ENCODE peak calls at places on chromosomes 2 and 18, in five cellular contexts. One of them, this sample, is unnamed.

GRCh38 chr2:134086594-134087219 is 167.2 kb upstream of the MGAT5 start:
- DNase-seq in activated T-helper 1 cell treated with Interleukin-2 at 50 U/mL for 16 hours: no peak
- DNase-seq in foreskin fibroblast: no peak
- DNase-seq in stimulated activated CD4-positive, alpha-beta T cell treated with anti-CD3 and anti-CD28 coated beads, TNF-alpha, amount 100 ng/mL, for 1 hour: no peak
- DNase-seq in stromal cell of bone marrow: no peak
- DNase-seq in this sample: no peak

GRCh38 chr18:76328145-76328544 is 166.9 kb downstream of the ZNF516 start:
- DNase-seq in stromal cell of bone marrow: no peak
- DNase-seq in activated T-helper 1 cell treated with Interleukin-2 at 50 U/mL for 16 hours: no peak
- DNase-seq in stimulated activated CD4-positive, alpha-beta T cell treated with anti-CD3 and anti-CD28 coated beads, TNF-alpha, amount 100 ng/mL, for 1 hour: no peak
- DNase-seq in foreskin fibroblast: no peak
- DNase-seq in this sample: no peak

GRCh38 chr2:45652090-45653050 is 895 bp downstream of the PRKCE start:
- DNase-seq in stimulated activated CD4-positive, alpha-beta T cell treated with anti-CD3 and anti-CD28 coated beads, TNF-alpha, amount 100 ng/mL, for 1 hour: no peak
- DNase-seq in foreskin fibroblast: peak; percentile 42
- DNase-seq in stromal cell of bone marrow: no peak
- DNase-seq in activated T-helper 1 cell treated with Interleukin-2 at 50 U/mL for 16 hours: no peak
- DNase-seq in this sample: no peak

GRCh38 chr2:239339726-239340654 is 60.8 kb downstream of the HDAC4 start:
- DNase-seq in activated T-helper 1 cell treated with Interleukin-2 at 50 U/mL for 16 hours: no peak
- DNase-seq in foreskin fibroblast: no peak
- DNase-seq in stimulated activated CD4-positive, alpha-beta T cell treated with anti-CD3 and anti-CD28 coated beads, TNF-alpha, amount 100 ng/mL, for 1 hour: no peak
- DNase-seq in stromal cell of bone marrow: no peak
- DNase-seq in this sample: no peak

GRCh38 chr18:55334875-55335274 is 253.1 kb downstream of the TCF4 start:
- DNase-seq in stimulated activated CD4-positive, alpha-beta T cell treated with anti-CD3 and anti-CD28 coated beads, TNF-alpha, amount 100 ng/mL, for 1 hour: no peak
- DNase-seq in foreskin fibroblast: no peak
- DNase-seq in stromal cell of bone marrow: no peak
- DNase-seq in activated T-helper 1 cell treated with Interleukin-2 at 50 U/mL for 16 hours: no peak
- DNase-seq in this sample: no peak

GRCh38 chr2:132583666-132584360 is 86.2 kb downstream of the LYPD1 start:
- DNase-seq in stromal cell of bone marrow: no peak
- DNase-seq in activated T-helper 1 cell treated with Interleukin-2 at 50 U/mL for 16 hours: no peak
- DNase-seq in stimulated activated CD4-positive, alpha-beta T cell treated with anti-CD3 and anti-CD28 coated beads, TNF-alpha, amount 100 ng/mL, for 1 hour: no peak
- DNase-seq in foreskin fibroblast: no peak
- DNase-seq in this sample: no peak

GRCh38 chr2:45849491-45850283 is 198.2 kb downstream of the PRKCE start:
- DNase-seq in stimulated activated CD4-positive, alpha-beta T cell treated with anti-CD3 and anti-CD28 coated beads, TNF-alpha, amount 100 ng/mL, for 1 hour: no peak
- DNase-seq in foreskin fibroblast: peak; percentile 85
- DNase-seq in activated T-helper 1 cell treated with Interleukin-2 at 50 U/mL for 16 hours: no peak
- DNase-seq in stromal cell of bone marrow: peak; percentile 61
- DNase-seq in this sample: no peak

GRCh38 chr2:25567406-25567805 is 106.0 kb downstream of the DTNB start:
- DNase-seq in activated T-helper 1 cell treated with Interleukin-2 at 50 U/mL for 16 hours: no peak
- DNase-seq in stromal cell of bone marrow: peak; percentile 41
- DNase-seq in stimulated activated CD4-positive, alpha-beta T cell treated with anti-CD3 and anti-CD28 coated beads, TNF-alpha, amount 100 ng/mL, for 1 hour: no peak
- DNase-seq in foreskin fibroblast: peak; percentile 32
- DNase-seq in this sample: no peak

GRCh38 chr2:168801961-168802824 is at the start of gene NOSTRIN:
- DNase-seq in stromal cell of bone marrow: peak; percentile 21
- DNase-seq in foreskin fibroblast: no peak
- DNase-seq in activated T-helper 1 cell treated with Interleukin-2 at 50 U/mL for 16 hours: no peak
- DNase-seq in stimulated activated CD4-positive, alpha-beta T cell treated with anti-CD3 and anti-CD28 coated beads, TNF-alpha, amount 100 ng/mL, for 1 hour: no peak
- DNase-seq in this sample: no peak

GRCh38 chr2:131027566-131028528 is 65.4 kb downstream of the FAM168B start:
- DNase-seq in activated T-helper 1 cell treated with Interleukin-2 at 50 U/mL for 16 hours: no peak
- DNase-seq in stimulated activated CD4-positive, alpha-beta T cell treated with anti-CD3 and anti-CD28 coated beads, TNF-alpha, amount 100 ng/mL, for 1 hour: no peak
- DNase-seq in foreskin fibroblast: no peak
- DNase-seq in stromal cell of bone marrow: no peak
- DNase-seq in this sample: no peak

GRCh38 chr2:170405326-170405725 is 227.4 kb downstream of the MYO3B start:
- DNase-seq in foreskin fibroblast: no peak
- DNase-seq in activated T-helper 1 cell treated with Interleukin-2 at 50 U/mL for 16 hours: no peak
- DNase-seq in stromal cell of bone marrow: no peak
- DNase-seq in stimulated activated CD4-positive, alpha-beta T cell treated with anti-CD3 and anti-CD28 coated beads, TNF-alpha, amount 100 ng/mL, for 1 hour: no peak
- DNase-seq in this sample: no peak

GRCh38 chr2:23425886-23426283 is 40.9 kb downstream of the KLHL29 start:
- DNase-seq in stimulated activated CD4-positive, alpha-beta T cell treated with anti-CD3 and anti-CD28 coated beads, TNF-alpha, amount 100 ng/mL, for 1 hour: no peak
- DNase-seq in foreskin fibroblast: no peak
- DNase-seq in stromal cell of bone marrow: no peak
- DNase-seq in activated T-helper 1 cell treated with Interleukin-2 at 50 U/mL for 16 hours: no peak
- DNase-seq in this sample: no peak

GRCh38 chr2:54595161-54595803 is 128.2 kb upstream of the EML6 start:
- DNase-seq in stimulated activated CD4-positive, alpha-beta T cell treated with anti-CD3 and anti-CD28 coated beads, TNF-alpha, amount 100 ng/mL, for 1 hour: no peak
- DNase-seq in activated T-helper 1 cell treated with Interleukin-2 at 50 U/mL for 16 hours: no peak
- DNase-seq in stromal cell of bone marrow: no peak
- DNase-seq in foreskin fibroblast: no peak
- DNase-seq in this sample: no peak

GRCh38 chr2:118386636-118387302 is 298.5 kb downstream of the INSIG2 start:
- DNase-seq in activated T-helper 1 cell treated with Interleukin-2 at 50 U/mL for 16 hours: no peak
- DNase-seq in stromal cell of bone marrow: peak; percentile 62
- DNase-seq in foreskin fibroblast: peak; percentile 89
- DNase-seq in stimulated activated CD4-positive, alpha-beta T cell treated with anti-CD3 and anti-CD28 coated beads, TNF-alpha, amount 100 ng/mL, for 1 hour: no peak
- DNase-seq in this sample: no peak

GRCh38 chr2:240934701-240935100 is 28.6 kb downstream of the CROCC2 start:
- DNase-seq in foreskin fibroblast: no peak
- DNase-seq in stromal cell of bone marrow: no peak
- DNase-seq in stimulated activated CD4-positive, alpha-beta T cell treated with anti-CD3 and anti-CD28 coated beads, TNF-alpha, amount 100 ng/mL, for 1 hour: no peak
- DNase-seq in activated T-helper 1 cell treated with Interleukin-2 at 50 U/mL for 16 hours: no peak
- DNase-seq in this sample: no peak

GRCh38 chr2:201966691-201967388 is 66.8 kb upstream of the FZD7 start:
- DNase-seq in foreskin fibroblast: no peak
- DNase-seq in stimulated activated CD4-positive, alpha-beta T cell treated with anti-CD3 and anti-CD28 coated beads, TNF-alpha, amount 100 ng/mL, for 1 hour: no peak
- DNase-seq in activated T-helper 1 cell treated with Interleukin-2 at 50 U/mL for 16 hours: no peak
- DNase-seq in stromal cell of bone marrow: no peak
- DNase-seq in this sample: no peak

GRCh38 chr2:23826079-23826478 is 100.8 kb downstream of the ATAD2B start:
- DNase-seq in activated T-helper 1 cell treated with Interleukin-2 at 50 U/mL for 16 hours: no peak
- DNase-seq in stromal cell of bone marrow: peak; percentile 5
- DNase-seq in foreskin fibroblast: no peak
- DNase-seq in stimulated activated CD4-positive, alpha-beta T cell treated with anti-CD3 and anti-CD28 coated beads, TNF-alpha, amount 100 ng/mL, for 1 hour: no peak
- DNase-seq in this sample: no peak

GRCh38 chr18:9017900-9018217 is 84.6 kb upstream of the NDUFV2 start:
- DNase-seq in stimulated activated CD4-positive, alpha-beta T cell treated with anti-CD3 and anti-CD28 coated beads, TNF-alpha, amount 100 ng/mL, for 1 hour: no peak
- DNase-seq in activated T-helper 1 cell treated with Interleukin-2 at 50 U/mL for 16 hours: no peak
- DNase-seq in foreskin fibroblast: peak; percentile 85
- DNase-seq in stromal cell of bone marrow: peak; percentile 82
- DNase-seq in this sample: no peak

GRCh38 chr2:210762604-210763588 is 206.5 kb downstream of the CPS1 start:
- DNase-seq in foreskin fibroblast: no peak
- DNase-seq in activated T-helper 1 cell treated with Interleukin-2 at 50 U/mL for 16 hours: no peak
- DNase-seq in stimulated activated CD4-positive, alpha-beta T cell treated with anti-CD3 and anti-CD28 coated beads, TNF-alpha, amount 100 ng/mL, for 1 hour: no peak
- DNase-seq in stromal cell of bone marrow: no peak
- DNase-seq in this sample: peak; percentile 63

GRCh38 chr18:59823611-59824195 is 76.1 kb upstream of the PMAIP1 start:
- DNase-seq in foreskin fibroblast: peak; percentile 76
- DNase-seq in stimulated activated CD4-positive, alpha-beta T cell treated with anti-CD3 and anti-CD28 coated beads, TNF-alpha, amount 100 ng/mL, for 1 hour: no peak
- DNase-seq in activated T-helper 1 cell treated with Interleukin-2 at 50 U/mL for 16 hours: no peak
- DNase-seq in stromal cell of bone marrow: peak; percentile 72
- DNase-seq in this sample: peak; percentile 65

GRCh38 chr2:54907663-54908062 is 142.6 kb downstream of the RTN4 start:
- DNase-seq in stimulated activated CD4-positive, alpha-beta T cell treated with anti-CD3 and anti-CD28 coated beads, TNF-alpha, amount 100 ng/mL, for 1 hour: no peak
- DNase-seq in stromal cell of bone marrow: no peak
- DNase-seq in activated T-helper 1 cell treated with Interleukin-2 at 50 U/mL for 16 hours: no peak
- DNase-seq in foreskin fibroblast: no peak
- DNase-seq in this sample: no peak

GRCh38 chr2:72570401-72570800 is 255.4 kb downstream of the EXOC6B start:
- DNase-seq in stimulated activated CD4-positive, alpha-beta T cell treated with anti-CD3 and anti-CD28 coated beads, TNF-alpha, amount 100 ng/mL, for 1 hour: no peak
- DNase-seq in activated T-helper 1 cell treated with Interleukin-2 at 50 U/mL for 16 hours: no peak
- DNase-seq in foreskin fibroblast: no peak
- DNase-seq in stromal cell of bone marrow: no peak
- DNase-seq in this sample: no peak

GRCh38 chr2:20093263-20094141 is 42.1 kb upstream of the LAPTM4A start:
- DNase-seq in foreskin fibroblast: peak; percentile 67
- DNase-seq in activated T-helper 1 cell treated with Interleukin-2 at 50 U/mL for 16 hours: no peak
- DNase-seq in stromal cell of bone marrow: peak; percentile 76
- DNase-seq in stimulated activated CD4-positive, alpha-beta T cell treated with anti-CD3 and anti-CD28 coated beads, TNF-alpha, amount 100 ng/mL, for 1 hour: no peak
- DNase-seq in this sample: peak; percentile 72

GRCh38 chr2:213036836-213037235 is 114.6 kb downstream of the IKZF2 start:
- DNase-seq in stromal cell of bone marrow: peak; percentile 21
- DNase-seq in activated T-helper 1 cell treated with Interleukin-2 at 50 U/mL for 16 hours: no peak
- DNase-seq in stimulated activated CD4-positive, alpha-beta T cell treated with anti-CD3 and anti-CD28 coated beads, TNF-alpha, amount 100 ng/mL, for 1 hour: no peak
- DNase-seq in foreskin fibroblast: peak; percentile 35
- DNase-seq in this sample: no peak

GRCh38 chr2:42834161-42834560 is 41.8 kb upstream of the HAAO start:
- DNase-seq in stimulated activated CD4-positive, alpha-beta T cell treated with anti-CD3 and anti-CD28 coated beads, TNF-alpha, amount 100 ng/mL, for 1 hour: no peak
- DNase-seq in stromal cell of bone marrow: no peak
- DNase-seq in foreskin fibroblast: no peak
- DNase-seq in activated T-helper 1 cell treated with Interleukin-2 at 50 U/mL for 16 hours: no peak
- DNase-seq in this sample: no peak

GRCh38 chr2:36800381-36800780 is 103.9 kb downstream of the VIT start:
- DNase-seq in stimulated activated CD4-positive, alpha-beta T cell treated with anti-CD3 and anti-CD28 coated beads, TNF-alpha, amount 100 ng/mL, for 1 hour: no peak
- DNase-seq in stromal cell of bone marrow: no peak
- DNase-seq in activated T-helper 1 cell treated with Interleukin-2 at 50 U/mL for 16 hours: no peak
- DNase-seq in foreskin fibroblast: no peak
- DNase-seq in this sample: no peak

GRCh38 chr2:229825476-229825875 is 96.3 kb downstream of the TRIP12 start:
- DNase-seq in foreskin fibroblast: no peak
- DNase-seq in stimulated activated CD4-positive, alpha-beta T cell treated with anti-CD3 and anti-CD28 coated beads, TNF-alpha, amount 100 ng/mL, for 1 hour: no peak
- DNase-seq in activated T-helper 1 cell treated with Interleukin-2 at 50 U/mL for 16 hours: no peak
- DNase-seq in stromal cell of bone marrow: no peak
- DNase-seq in this sample: no peak

GRCh38 chr2:64329848-64330247 is 124.1 kb upstream of the LGALSL start:
- DNase-seq in stromal cell of bone marrow: peak; percentile 36
- DNase-seq in foreskin fibroblast: peak; percentile 18
- DNase-seq in activated T-helper 1 cell treated with Interleukin-2 at 50 U/mL for 16 hours: no peak
- DNase-seq in stimulated activated CD4-positive, alpha-beta T cell treated with anti-CD3 and anti-CD28 coated beads, TNF-alpha, amount 100 ng/mL, for 1 hour: no peak
- DNase-seq in this sample: no peak

GRCh38 chr2:217723078-217723477 is 279.7 kb downstream of the TNS1 start:
- DNase-seq in foreskin fibroblast: peak; percentile 68
- DNase-seq in stromal cell of bone marrow: peak; percentile 64
- DNase-seq in stimulated activated CD4-positive, alpha-beta T cell treated with anti-CD3 and anti-CD28 coated beads, TNF-alpha, amount 100 ng/mL, for 1 hour: no peak
- DNase-seq in activated T-helper 1 cell treated with Interleukin-2 at 50 U/mL for 16 hours: no peak
- DNase-seq in this sample: no peak

GRCh38 chr18:61893971-61894750 is 1.4 kb upstream of the RNF152 start:
- DNase-seq in stromal cell of bone marrow: peak; percentile 57
- DNase-seq in foreskin fibroblast: peak; percentile 80
- DNase-seq in stimulated activated CD4-positive, alpha-beta T cell treated with anti-CD3 and anti-CD28 coated beads, TNF-alpha, amount 100 ng/mL, for 1 hour: peak; percentile 65
- DNase-seq in activated T-helper 1 cell treated with Interleukin-2 at 50 U/mL for 16 hours: peak; percentile 40
- DNase-seq in this sample: no peak

GRCh38 chr18:50006470-50007046 is 188.4 kb downstream of the MYO5B start:
- DNase-seq in stimulated activated CD4-positive, alpha-beta T cell treated with anti-CD3 and anti-CD28 coated beads, TNF-alpha, amount 100 ng/mL, for 1 hour: no peak
- DNase-seq in activated T-helper 1 cell treated with Interleukin-2 at 50 U/mL for 16 hours: no peak
- DNase-seq in stromal cell of bone marrow: no peak
- DNase-seq in foreskin fibroblast: no peak
- DNase-seq in this sample: no peak

GRCh38 chr18:31487251-31488015 is 10.5 kb upstream of the DSG2 start:
- DNase-seq in stromal cell of bone marrow: peak; percentile 79
- DNase-seq in foreskin fibroblast: no peak
- DNase-seq in activated T-helper 1 cell treated with Interleukin-2 at 50 U/mL for 16 hours: no peak
- DNase-seq in stimulated activated CD4-positive, alpha-beta T cell treated with anti-CD3 and anti-CD28 coated beads, TNF-alpha, amount 100 ng/mL, for 1 hour: no peak
- DNase-seq in this sample: no peak

GRCh38 chr2:230685165-230685560 is 27.5 kb upstream of the CAB39 start:
- DNase-seq in stromal cell of bone marrow: no peak
- DNase-seq in stimulated activated CD4-positive, alpha-beta T cell treated with anti-CD3 and anti-CD28 coated beads, TNF-alpha, amount 100 ng/mL, for 1 hour: no peak
- DNase-seq in activated T-helper 1 cell treated with Interleukin-2 at 50 U/mL for 16 hours: no peak
- DNase-seq in foreskin fibroblast: no peak
- DNase-seq in this sample: no peak

GRCh38 chr2:200258881-200259576 is 47.5 kb upstream of the SPATS2L start:
- DNase-seq in activated T-helper 1 cell treated with Interleukin-2 at 50 U/mL for 16 hours: no peak
- DNase-seq in stromal cell of bone marrow: no peak
- DNase-seq in stimulated activated CD4-positive, alpha-beta T cell treated with anti-CD3 and anti-CD28 coated beads, TNF-alpha, amount 100 ng/mL, for 1 hour: no peak
- DNase-seq in foreskin fibroblast: no peak
- DNase-seq in this sample: no peak

GRCh38 chr2:113098061-113098460 is 29.3 kb upstream of the IL1RN start:
- DNase-seq in activated T-helper 1 cell treated with Interleukin-2 at 50 U/mL for 16 hours: no peak
- DNase-seq in stimulated activated CD4-positive, alpha-beta T cell treated with anti-CD3 and anti-CD28 coated beads, TNF-alpha, amount 100 ng/mL, for 1 hour: no peak
- DNase-seq in stromal cell of bone marrow: no peak
- DNase-seq in foreskin fibroblast: no peak
- DNase-seq in this sample: no peak

GRCh38 chr2:242022550-242023290 is 153.2 kb downstream of the RTP5 start:
- DNase-seq in activated T-helper 1 cell treated with Interleukin-2 at 50 U/mL for 16 hours: no peak
- DNase-seq in foreskin fibroblast: no peak
- DNase-seq in stromal cell of bone marrow: no peak
- DNase-seq in stimulated activated CD4-positive, alpha-beta T cell treated with anti-CD3 and anti-CD28 coated beads, TNF-alpha, amount 100 ng/mL, for 1 hour: no peak
- DNase-seq in this sample: no peak

GRCh38 chr2:64737547-64737946 is 83.8 kb upstream of the SERTAD2 start:
- DNase-seq in foreskin fibroblast: no peak
- DNase-seq in stromal cell of bone marrow: no peak
- DNase-seq in activated T-helper 1 cell treated with Interleukin-2 at 50 U/mL for 16 hours: no peak
- DNase-seq in stimulated activated CD4-positive, alpha-beta T cell treated with anti-CD3 and anti-CD28 coated beads, TNF-alpha, amount 100 ng/mL, for 1 hour: no peak
- DNase-seq in this sample: no peak

GRCh38 chr18:49024808-49025361 is 74.1 kb upstream of the SMAD7 start:
- DNase-seq in stimulated activated CD4-positive, alpha-beta T cell treated with anti-CD3 and anti-CD28 coated beads, TNF-alpha, amount 100 ng/mL, for 1 hour: no peak
- DNase-seq in activated T-helper 1 cell treated with Interleukin-2 at 50 U/mL for 16 hours: no peak
- DNase-seq in foreskin fibroblast: no peak
- DNase-seq in stromal cell of bone marrow: no peak
- DNase-seq in this sample: no peak

GRCh38 chr2:120699292-120699691 is 36.4 kb upstream of the GLI2 start:
- DNase-seq in stromal cell of bone marrow: no peak
- DNase-seq in activated T-helper 1 cell treated with Interleukin-2 at 50 U/mL for 16 hours: no peak
- DNase-seq in stimulated activated CD4-positive, alpha-beta T cell treated with anti-CD3 and anti-CD28 coated beads, TNF-alpha, amount 100 ng/mL, for 1 hour: no peak
- DNase-seq in foreskin fibroblast: no peak
- DNase-seq in this sample: no peak

This sample was measured in NT2/D1.